ENCODE peak calls at places on chromosomes 16 and 17, in eight cellular contexts. B is psoas muscle; M is CD4-positive, alpha-beta memory T cell; A is HepG2; W is mesendoderm; R is heart right ventricle; P is ascending aorta; O is uterus. Q is an unnamed sample. For H3K4me1, the result is how much of the 10 kb centered on the place peaks cover.

GRCh38 chr17:289409-289808 is 63.2 kb downstream of the RPH3AL start:
- DNase-seq in A (no peak), M (no peak), P (peak), B (no peak), R (no peak), O (no peak), W (no peak), Q (no peak)

GRCh38 chr16:68915561-68915960 is 72.2 kb downstream of the TANGO6 start:
- DNase-seq in B (no peak), A (no peak), W (no peak), P (no peak), O (no peak), M (no peak), R (no peak), Q (no peak)

GRCh38 chr16:28140788-28141618 is 70.8 kb downstream of the XPO6 start:
- DNase-seq in P (no peak), W (no peak), O (no peak), A (peak), M (peak), R (peak), B (no peak), Q (no peak)

GRCh38 chr16:77723108-77723514 is 797 bp downstream of the NUDT7 start:
- DNase-seq in P (no peak), A (no peak), B (no peak), W (no peak), R (peak), M (no peak), O (peak), Q (peak)

GRCh38 chr16:22641030-22641671 is 130.5 kb downstream of the NPIPB5 start:
- DNase-seq in O (no peak), P (no peak), M (no peak), A (no peak), W (peak), B (no peak), R (no peak), Q (no peak)

GRCh38 chr16:12958366-12958765 is 57.0 kb downstream of the SHISA9 start:
- DNase-seq in W (no peak), O (no peak), A (no peak), M (no peak), B (no peak), P (no peak), R (no peak), Q (no peak)

GRCh38 chr17:9672691-9673090 is 27.4 kb downstream of the USP43 start:
- DNase-seq in M (no peak), B (no peak), O (no peak), W (no peak), P (no peak), A (no peak), R (no peak), Q (no peak)

GRCh38 chr16:47777191-47777590 is 316.1 kb downstream of the PHKB start:
- DNase-seq in M (no peak), P (no peak), O (no peak), R (no peak), A (no peak), B (no peak), W (no peak), Q (no peak)

GRCh38 chr17:58091024-58091567 is 7.9 kb downstream of the DYNLL2 start:
- DNase-seq in A (no peak), P (no peak), M (no peak), W (no peak), B (no peak), R (no peak), O (no peak), Q (no peak)

GRCh38 chr16:24692854-24693253 is 36.6 kb upstream of the TNRC6A start:
- DNase-seq in W (no peak), B (no peak), P (no peak), M (no peak), A (no peak), O (no peak), R (no peak), Q (no peak)
- H3K4me1 ChIP-seq in W (under half), B (under half), P (under half), M (under half), A (under half), O (under half), R (under half), Q (under half)

GRCh38 chr17:79796570-79797491 is at the start of gene CBX8:
- DNase-seq in W (peak), M (peak), P (peak), O (peak), A (peak), B (peak), R (peak), Q (peak)
- H3K27ac ChIP-seq in W (peak), M (peak), P (peak), O (peak), A (peak), B (peak), R (peak), Q (peak)

DNA sequence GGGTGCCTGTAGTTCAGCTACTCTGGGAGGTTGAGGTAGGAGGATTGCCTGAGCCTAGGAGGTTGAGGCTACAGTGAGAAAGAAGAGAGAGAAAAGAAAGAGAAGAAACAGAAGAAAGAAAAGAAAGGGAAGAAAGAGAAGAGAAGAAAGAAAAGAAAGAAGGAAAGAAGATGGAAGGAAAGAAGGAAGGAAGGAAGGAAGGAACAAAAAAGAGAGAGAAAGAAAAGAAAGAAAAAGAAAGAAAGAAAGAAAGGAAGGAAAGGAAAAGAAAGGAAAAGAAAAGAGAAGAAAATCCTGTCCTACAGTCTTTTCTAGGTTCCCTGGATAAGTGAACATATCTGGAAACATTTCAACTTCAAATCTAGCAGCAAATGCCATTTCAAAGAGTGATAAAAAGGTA is 29.6 kb upstream of the PHLPP2 start:
- DNase-seq in P (no peak), O (no peak), A (no peak), M (no peak), B (no peak), W (no peak), R (no peak), Q (no peak)
- H3K4me1 ChIP-seq in P (under half), O (under half), A (under half), M (under half), B (under half), W (under half), R (under half), Q (under half)

GRCh38 chr16:15640966-15641365 is 2.0 kb downstream of the MARF1 start:
- DNase-seq in O (no peak), B (no peak), W (no peak), P (no peak), M (no peak), A (no peak), R (no peak), Q (no peak)
- H3K27ac ChIP-seq in O (no peak), B (peak), W (no peak), P (no peak), M (peak), A (peak), R (no peak), Q (no peak)

DNA sequence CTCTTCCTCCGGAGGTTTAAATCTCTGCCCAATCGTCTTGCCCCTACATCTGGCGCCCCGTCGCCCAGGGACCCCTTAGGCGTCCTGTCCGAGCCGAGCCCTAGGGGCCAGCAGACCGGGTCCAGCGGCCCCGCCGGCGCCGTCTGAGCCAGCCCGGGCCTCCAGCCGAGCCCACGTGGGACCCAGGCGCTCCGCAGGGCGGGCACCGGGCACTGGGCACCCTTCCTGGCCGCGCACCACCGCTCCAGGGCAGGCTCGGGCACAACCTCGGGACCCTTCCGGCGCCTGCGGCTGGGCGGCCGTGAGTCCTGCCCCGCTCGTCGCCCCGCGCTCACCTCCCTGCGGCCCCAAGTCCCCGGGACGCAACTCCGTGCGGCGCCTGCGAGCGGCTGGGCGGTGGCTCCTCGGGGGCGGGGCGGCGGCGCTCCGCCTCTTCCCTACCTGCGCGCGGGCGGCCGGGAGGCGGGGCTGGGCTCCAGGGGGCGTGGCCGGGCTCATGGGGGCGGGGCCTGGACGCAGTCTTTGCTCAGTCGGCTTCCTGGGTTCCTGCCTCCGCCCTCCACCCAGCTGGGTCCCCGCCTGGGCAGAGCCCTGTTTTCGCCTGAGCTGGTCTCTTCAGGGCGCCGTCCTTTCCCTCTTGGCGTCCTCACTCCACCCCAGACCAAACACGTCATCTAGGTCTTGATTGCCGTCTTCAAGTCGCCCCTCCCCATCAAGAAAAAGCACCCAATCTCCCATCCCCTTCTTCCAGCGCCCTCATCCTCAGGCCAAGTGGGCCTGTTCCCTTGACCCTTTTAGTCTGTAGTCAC is at the start of gene RHBDF2:
- DNase-seq in O (peak), P (peak), R (peak), B (peak), A (peak), M (peak), W (peak), Q (peak)
- H3K4me1 ChIP-seq in O (under half), P (under half), R (half or more), B (under half), A (half or more), M (under half), W (under half), Q (under half)

Q was measured in colonic mucosa.